ENCODE peak calls at places on chromosomes 13 and 19, in four cellular contexts. One of them, this sample, is unnamed.

GRCh38 chr13:40776681-40777165 is 5.7 kb upstream of the MRPS31 start:
- DNase-seq in MM.1S: no peak
- DNase-seq in fibroblast of lung: peak; percentile 76
- DNase-seq in mammary epithelial cell: peak; percentile 26
- DNase-seq in this sample: peak; percentile 88

GRCh38 chr19:13058951-13059660 is 43.6 kb downstream of the LYL1 start:
- DNase-seq in MM.1S: no peak
- DNase-seq in fibroblast of lung: no peak
- DNase-seq in mammary epithelial cell: no peak
- DNase-seq in this sample: no peak

GRCh38 chr13:99542788-99543406 is 41.6 kb downstream of the TM9SF2 start:
- DNase-seq in MM.1S: no peak
- DNase-seq in fibroblast of lung: no peak
- DNase-seq in mammary epithelial cell: no peak
- DNase-seq in this sample: peak; percentile 91

GRCh38 chr13:94079876-94080275 is 399.6 kb downstream of the DCT start:
- DNase-seq in MM.1S: no peak
- DNase-seq in fibroblast of lung: peak; percentile 61
- DNase-seq in mammary epithelial cell: no peak
- DNase-seq in this sample: no peak

GRCh38 chr19:12137541-12137940 is 2.6 kb downstream of the ZNF20 start:
- DNase-seq in MM.1S: peak; percentile 14
- DNase-seq in fibroblast of lung: no peak
- DNase-seq in mammary epithelial cell: no peak
- DNase-seq in this sample: peak; percentile 74

GRCh38 chr13:33676700-33677048 is 141.3 kb upstream of the RFC3 start:
- DNase-seq in MM.1S: no peak
- DNase-seq in fibroblast of lung: peak; percentile 54
- DNase-seq in mammary epithelial cell: peak; percentile 61
- DNase-seq in this sample: peak; percentile 91

GRCh38 chr13:106471957-106472543 is 63.4 kb downstream of the EFNB2 start:
- DNase-seq in MM.1S: no peak
- DNase-seq in fibroblast of lung: peak; percentile 96
- DNase-seq in mammary epithelial cell: peak; percentile 100
- DNase-seq in this sample: peak; percentile 49

GRCh38 chr19:29564574-29565005 is 38.8 kb downstream of the VSTM2B start:
- DNase-seq in MM.1S: no peak
- DNase-seq in fibroblast of lung: no peak
- DNase-seq in mammary epithelial cell: peak; percentile 11
- DNase-seq in this sample: no peak

GRCh38 chr19:3361384-3362216 is 4.8 kb upstream of the NFIC start:
- DNase-seq in MM.1S: no peak
- DNase-seq in fibroblast of lung: no peak
- DNase-seq in mammary epithelial cell: no peak
- DNase-seq in this sample: no peak

GRCh38 chr19:46480409-46480808 is 9.0 kb upstream of the PNMA8A start:
- DNase-seq in MM.1S: no peak
- DNase-seq in fibroblast of lung: peak; percentile 80
- DNase-seq in mammary epithelial cell: no peak
- DNase-seq in this sample: no peak

GRCh38 chr13:109744512-109745051 is 41.8 kb downstream of the IRS2 start:
- DNase-seq in MM.1S: no peak
- DNase-seq in fibroblast of lung: peak; percentile 57
- DNase-seq in mammary epithelial cell: no peak
- DNase-seq in this sample: no peak

GRCh38 chr13:32791545-32792172 is 205.4 kb downstream of the PDS5B start:
- DNase-seq in MM.1S: no peak
- DNase-seq in fibroblast of lung: no peak
- DNase-seq in mammary epithelial cell: no peak
- DNase-seq in this sample: no peak

GRCh38 chr19:55579766-55580621 is 654 bp downstream of the ZNF579 start:
- DNase-seq in MM.1S: no peak
- DNase-seq in fibroblast of lung: peak; percentile 54
- DNase-seq in mammary epithelial cell: peak; percentile 10
- DNase-seq in this sample: peak; percentile 71

DNA sequence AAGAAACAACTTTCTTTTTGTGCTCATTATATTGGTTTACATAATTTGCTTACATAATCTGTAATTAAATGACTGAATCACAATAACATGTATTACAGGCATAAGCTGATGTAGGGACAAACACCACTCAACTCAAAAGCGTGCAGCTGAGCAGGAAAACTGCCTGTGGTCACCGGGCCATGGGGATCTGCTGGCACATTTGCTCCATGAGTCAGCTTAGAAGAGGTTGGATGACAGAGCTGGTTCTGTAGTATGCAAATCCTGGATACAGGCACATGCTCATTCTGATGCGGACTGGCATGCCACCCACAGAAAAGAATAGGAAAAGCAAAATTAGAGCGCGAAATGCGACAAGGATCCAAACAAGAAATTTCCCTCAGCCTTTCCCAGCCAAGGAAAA is 128.6 kb downstream of the USP12 start:
- DNase-seq in MM.1S: no peak
- DNase-seq in fibroblast of lung: peak; percentile 97
- DNase-seq in mammary epithelial cell: peak; percentile 87
- DNase-seq in this sample: no peak
- H3K9ac ChIP-seq in MM.1S: no peak overlapping the region
- H3K9ac ChIP-seq in fibroblast of lung: no peak overlapping the region
- H3K9ac ChIP-seq in mammary epithelial cell: no peak overlapping the region
- H3K9ac ChIP-seq in this sample: no peak overlapping the region

GRCh38 chr13:31485651-31486051 is 253.7 kb upstream of the RXFP2 start:
- DNase-seq in MM.1S: no peak
- DNase-seq in fibroblast of lung: peak; percentile 13
- DNase-seq in mammary epithelial cell: no peak
- DNase-seq in this sample: no peak
- H3K4me1 ChIP-seq in MM.1S: no peaks in the 10 kb centered on the region
- H3K4me1 ChIP-seq in fibroblast of lung: no peaks in the 10 kb centered on the region
- H3K4me1 ChIP-seq in mammary epithelial cell: no peaks in the 10 kb centered on the region
- H3K4me1 ChIP-seq in this sample: no peaks in the 10 kb centered on the region

DNA sequence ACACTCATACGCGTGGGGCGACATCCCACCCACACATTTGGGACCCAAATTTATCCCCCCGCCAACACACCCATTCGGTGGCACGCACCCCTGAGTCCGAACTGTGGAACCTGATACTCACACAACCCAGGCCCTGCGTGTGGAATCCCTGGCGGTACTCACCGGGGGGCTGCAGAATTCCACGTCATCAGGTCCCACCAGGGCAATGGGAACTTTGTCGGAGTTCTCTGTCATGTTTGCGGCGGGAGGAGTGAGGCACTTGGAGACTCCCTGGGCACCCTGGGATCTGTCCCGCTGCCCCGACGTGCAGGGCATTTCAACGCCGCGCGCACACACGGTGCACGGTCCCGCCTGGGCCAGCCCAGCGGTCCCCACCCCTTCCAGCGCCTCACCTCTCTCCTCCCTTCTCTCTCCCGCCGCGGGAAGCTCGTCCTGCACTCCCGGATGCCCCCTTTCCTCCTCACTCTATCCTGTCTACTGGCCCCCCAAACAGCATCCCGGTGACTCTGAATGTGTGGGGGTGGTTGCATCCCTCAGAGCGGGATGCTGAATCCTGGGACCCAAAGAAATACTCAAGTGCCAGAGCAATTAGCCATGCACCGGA is at the start of gene CNMD:
- DNase-seq in MM.1S: no peak
- DNase-seq in fibroblast of lung: no peak
- DNase-seq in mammary epithelial cell: no peak
- DNase-seq in this sample: no peak
- H3K4me2 ChIP-seq in MM.1S: peak within 1 kb of the TSS; percentile 68
- H3K4me2 ChIP-seq in fibroblast of lung: no peak within 1 kb of the TSS
- H3K4me2 ChIP-seq in mammary epithelial cell: peak within 1 kb of the TSS; percentile 71
- H3K4me2 ChIP-seq in this sample: no peak within 1 kb of the TSS

GRCh38 chr13:46111151-46111550 is 6.3 kb upstream of the CPB2 start:
- DNase-seq in MM.1S: no peak
- DNase-seq in fibroblast of lung: no peak
- DNase-seq in mammary epithelial cell: no peak
- DNase-seq in this sample: no peak

GRCh38 chr13:46116653-46117502 is 12.0 kb upstream of the CPB2 start:
- DNase-seq in MM.1S: no peak
- DNase-seq in fibroblast of lung: no peak
- DNase-seq in mammary epithelial cell: no peak
- DNase-seq in this sample: no peak

GRCh38 chr13:46109451-46109850 is 4.6 kb upstream of the CPB2 start:
- DNase-seq in MM.1S: no peak
- DNase-seq in fibroblast of lung: no peak
- DNase-seq in mammary epithelial cell: no peak
- DNase-seq in this sample: no peak

GRCh38 chr13:46113596-46113995 is 8.8 kb upstream of the CPB2 start:
- DNase-seq in MM.1S: no peak
- DNase-seq in fibroblast of lung: peak; percentile 60
- DNase-seq in mammary epithelial cell: peak; percentile 17
- DNase-seq in this sample: no peak

DNA sequence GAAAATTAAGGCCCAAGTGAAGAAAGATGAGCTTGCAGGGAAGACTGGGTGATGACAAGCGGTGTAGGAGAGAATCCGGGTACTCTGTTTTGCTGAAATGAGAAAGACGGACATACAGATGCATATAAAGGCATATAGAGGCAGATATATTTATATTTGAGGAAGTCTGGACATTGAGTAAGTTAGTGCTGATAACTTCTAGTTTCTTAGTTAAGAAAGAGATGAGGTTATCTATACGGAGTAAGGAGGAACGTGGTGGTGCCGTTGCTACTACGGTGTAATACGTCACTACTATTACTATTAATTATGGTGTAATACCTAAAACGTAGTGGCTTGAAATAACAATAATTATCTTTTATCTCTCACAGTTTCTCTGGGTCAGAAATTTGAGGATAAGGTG is 9.8 kb upstream of the CPB2 start:
- DNase-seq in MM.1S: no peak
- DNase-seq in fibroblast of lung: no peak
- DNase-seq in mammary epithelial cell: no peak
- DNase-seq in this sample: no peak
- H3K9ac ChIP-seq in MM.1S: no peak overlapping the region
- H3K9ac ChIP-seq in fibroblast of lung: no peak overlapping the region
- H3K9ac ChIP-seq in mammary epithelial cell: no peak overlapping the region
- H3K9ac ChIP-seq in this sample: no peak overlapping the region

DNA sequence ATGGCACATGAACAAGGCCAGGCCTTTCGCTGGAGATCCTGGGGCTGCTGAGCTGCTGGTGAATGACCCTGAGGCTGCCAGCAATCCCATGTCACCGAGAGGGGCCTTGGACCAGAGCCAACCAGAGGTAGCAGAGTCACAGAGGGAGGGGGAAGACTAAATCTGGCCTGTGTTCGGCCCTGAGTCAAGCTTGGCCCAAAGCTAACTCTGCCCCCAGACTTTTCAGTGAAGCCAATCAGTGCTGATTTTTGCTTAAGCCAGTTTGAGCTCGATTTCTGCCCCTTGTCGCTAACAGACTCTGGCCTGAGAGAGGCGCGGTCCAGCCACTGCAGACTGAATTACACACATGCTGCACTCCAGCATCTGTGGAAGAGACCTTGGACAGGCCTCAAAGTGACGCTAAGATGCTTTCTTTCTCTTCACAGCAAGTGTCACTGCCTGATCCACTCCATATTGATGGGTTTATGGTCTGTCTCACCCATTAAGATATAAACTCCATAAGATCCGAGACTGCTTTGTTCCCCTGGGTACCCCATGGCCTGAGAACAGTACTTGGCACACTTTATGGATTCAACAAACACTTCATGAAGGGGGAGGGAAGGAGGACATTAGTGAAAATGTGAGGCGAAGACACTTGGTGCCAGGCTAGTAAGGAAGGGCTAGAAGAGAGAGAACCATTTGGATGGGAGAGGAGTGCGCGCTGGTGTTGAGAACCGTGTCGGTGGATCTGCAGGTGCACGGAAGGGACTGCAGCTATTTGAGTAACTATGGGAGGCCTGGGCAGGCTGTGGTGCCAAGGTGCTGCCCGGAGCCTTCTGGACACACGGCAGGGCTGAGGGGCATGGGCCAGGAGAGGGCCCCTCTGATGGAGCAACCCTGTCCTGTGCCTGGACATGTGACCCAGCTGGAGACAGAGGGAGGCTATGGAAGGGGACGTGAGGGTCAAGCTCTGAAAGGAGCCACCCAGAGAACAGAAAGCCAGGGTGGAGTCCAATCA is 17.6 kb downstream of the RANBP3 start:
- DNase-seq in MM.1S: no peak
- DNase-seq in fibroblast of lung: no peak
- DNase-seq in mammary epithelial cell: no peak
- DNase-seq in this sample: no peak
- H3K4me1 ChIP-seq in MM.1S: no peaks in the 10 kb centered on the region
- H3K4me1 ChIP-seq in fibroblast of lung: peaks cover 25% of the 10 kb centered on the region
- H3K4me1 ChIP-seq in mammary epithelial cell: no peaks in the 10 kb centered on the region
- H3K4me1 ChIP-seq in this sample: peaks cover 22% of the 10 kb centered on the region